ENCODE peak calls at places on chromosome 4, in four cellular contexts. K is IMR-90, S is neuronal stem cell, M is H9. P is an unnamed sample.

GRCh38 chr4:102734591-102735385 is 26.0 kb downstream of the MANBA start:
- DNase-seq in K (peak; percentile 84), S (no peak), M (no peak), P (peak; percentile 24)

GRCh38 chr4:28490669-28491068 is 1630.0 kb downstream of the STIM2 start:
- DNase-seq in K (peak; percentile 52), S (no peak), M (no peak), P (no peak)

GRCh38 chr4:175946472-175947116 is 119.0 kb upstream of the WDR17 start:
- DNase-seq in K (no peak), S (no peak), M (no peak), P (no peak)

GRCh38 chr4:22986262-22986661 is 293.5 kb downstream of the GBA3 start:
- DNase-seq in K (no peak), S (no peak), M (no peak), P (no peak)

GRCh38 chr4:94525993-94526740 is 74.4 kb downstream of the PDLIM5 start:
- DNase-seq in K (peak; percentile 43), S (no peak), M (no peak), P (no peak)

GRCh38 chr4:3321295-3321889 is 28.6 kb downstream of the RGS12 start:
- DNase-seq in K (no peak), S (no peak), M (no peak), P (no peak)

GRCh38 chr4:176090115-176090514 is 24.5 kb downstream of the WDR17 start:
- DNase-seq in K (no peak), S (no peak), M (no peak), P (no peak)

GRCh38 chr4:31022702-31023101 is 302.5 kb downstream of the PCDH7 start:
- DNase-seq in K (no peak), S (no peak), M (no peak), P (no peak)

GRCh38 chr4:73456177-73457022 is 20.4 kb downstream of the AFP start:
- DNase-seq in K (no peak), S (no peak), M (no peak), P (no peak)

GRCh38 chr4:100106982-100107381 is 83.3 kb downstream of the DDIT4L start:
- DNase-seq in K (no peak), S (no peak), M (no peak), P (no peak)

GRCh38 chr4:101950258-101950979 is 159.9 kb downstream of the BANK1 start:
- DNase-seq in K (no peak), S (no peak), M (no peak), P (no peak)

GRCh38 chr4:38128478-38129451 is 168.6 kb downstream of the PTTG2 start:
- DNase-seq in K (peak; percentile 89), S (no peak), M (peak; percentile 74), P (no peak)

GRCh38 chr4:8908206-8908893 is 36.7 kb upstream of the HMX1 start:
- DNase-seq in K (no peak), S (no peak), M (peak; percentile 28), P (no peak)

GRCh38 chr4:7423391-7423790 is 11.3 kb downstream of the PSAPL1 start:
- DNase-seq in K (no peak), S (no peak), M (peak; percentile 4), P (no peak)

GRCh38 chr4:90240333-90240732 is 113.1 kb downstream of the CCSER1 start:
- DNase-seq in K (no peak), S (no peak), M (no peak), P (no peak)

GRCh38 chr4:16011173-16011572 is 48.2 kb upstream of the FGFBP2 start:
- DNase-seq in K (no peak), S (no peak), M (no peak), P (no peak)

GRCh38 chr4:151921811-151922210 is 161.0 kb upstream of the GATB start:
- DNase-seq in K (peak; percentile 46), S (no peak), M (no peak), P (no peak)

GRCh38 chr4:76801621-76802545 is 96.1 kb downstream of the SOWAHB start:
- DNase-seq in K (no peak), S (peak; percentile 24), M (peak; percentile 77), P (no peak)
- H2AK5ac ChIP-seq in K (peak overlapping the region; percentile 77), S (no peak overlapping the region), M (no peak overlapping the region), P (peak overlapping the region; percentile 59)

GRCh38 chr4:148437439-148437838 is 4.8 kb downstream of the NR3C2 start:
- DNase-seq in K (no peak), S (no peak), M (no peak), P (no peak)

GRCh38 chr4:148435654-148436406 is 6.4 kb downstream of the NR3C2 start:
- DNase-seq in K (no peak), S (no peak), M (no peak), P (no peak)

GRCh38 chr4:148436512-148436911 is 5.7 kb downstream of the NR3C2 start:
- DNase-seq in K (no peak), S (no peak), M (no peak), P (no peak)

GRCh38 chr4:148441624-148441985 is 609 bp downstream of the NR3C2 start:
- DNase-seq in K (no peak), S (peak; percentile 18), M (no peak), P (peak; percentile 13)

DNA sequence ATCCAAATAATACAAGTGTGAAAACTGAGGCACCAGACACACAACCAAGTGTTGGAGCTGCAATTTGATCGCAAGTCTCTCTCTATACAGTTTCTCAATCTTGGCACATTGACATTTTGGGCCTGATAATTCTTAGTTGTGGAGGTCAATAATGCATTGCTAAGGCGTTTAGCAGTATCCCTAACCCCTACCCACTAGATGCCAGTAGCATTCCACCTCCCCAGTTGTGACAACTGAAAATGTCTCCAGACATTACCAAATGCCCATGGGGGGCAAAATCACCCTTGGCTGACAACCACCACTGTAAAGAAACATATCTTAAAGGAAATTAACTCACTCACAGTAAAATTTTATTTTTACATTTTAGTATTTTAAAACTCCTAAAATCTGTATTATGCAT is 4.2 kb downstream of the NR3C2 start:
- DNase-seq in K (no peak), S (no peak), M (no peak), P (no peak)
- H3K4me1 ChIP-seq in K (no peaks in the 10 kb centered on the region), S (no peaks in the 10 kb centered on the region), M (no peaks in the 10 kb centered on the region), P (no peaks in the 10 kb centered on the region)

GRCh38 chr4:57129477-57129876 is 19.3 kb upstream of the IGFBP7 start:
- DNase-seq in K (no peak), S (no peak), M (no peak), P (no peak)

GRCh38 chr4:57137261-57137660 is 27.1 kb upstream of the IGFBP7 start:
- DNase-seq in K (no peak), S (no peak), M (no peak), P (no peak)

GRCh38 chr4:57131849-57132745 is 21.9 kb upstream of the IGFBP7 start:
- DNase-seq in K (peak; percentile 24), S (no peak), M (no peak), P (peak; percentile 82)

GRCh38 chr4:57136281-57136680 is 26.1 kb upstream of the IGFBP7 start:
- DNase-seq in K (peak; percentile 80), S (no peak), M (no peak), P (no peak)

GRCh38 chr4:57132746-57133142 is 22.6 kb upstream of the IGFBP7 start:
- DNase-seq in K (no peak), S (no peak), M (no peak), P (no peak)
- H2AK5ac ChIP-seq in K (no peak overlapping the region), S (no peak overlapping the region), M (no peak overlapping the region), P (peak overlapping the region; percentile 51)

GRCh38 chr4:87416965-87417364 is 5.4 kb upstream of the NUDT9 start:
- DNase-seq in K (no peak), S (no peak), M (no peak), P (no peak)
- H3K4me1 ChIP-seq in K (peaks cover 3% of the 10 kb centered on the region), S (peaks cover 8% of the 10 kb centered on the region), M (no peaks in the 10 kb centered on the region), P (peaks cover 4% of the 10 kb centered on the region)

GRCh38 chr4:69832326-69833030 is 27.5 kb downstream of the SULT1E1 start:
- DNase-seq in K (no peak), S (no peak), M (no peak), P (peak; percentile 10)
- H2AK5ac ChIP-seq in K (no peak overlapping the region), S (no peak overlapping the region), M (no peak overlapping the region), P (peak overlapping the region; percentile 39)

DNA sequence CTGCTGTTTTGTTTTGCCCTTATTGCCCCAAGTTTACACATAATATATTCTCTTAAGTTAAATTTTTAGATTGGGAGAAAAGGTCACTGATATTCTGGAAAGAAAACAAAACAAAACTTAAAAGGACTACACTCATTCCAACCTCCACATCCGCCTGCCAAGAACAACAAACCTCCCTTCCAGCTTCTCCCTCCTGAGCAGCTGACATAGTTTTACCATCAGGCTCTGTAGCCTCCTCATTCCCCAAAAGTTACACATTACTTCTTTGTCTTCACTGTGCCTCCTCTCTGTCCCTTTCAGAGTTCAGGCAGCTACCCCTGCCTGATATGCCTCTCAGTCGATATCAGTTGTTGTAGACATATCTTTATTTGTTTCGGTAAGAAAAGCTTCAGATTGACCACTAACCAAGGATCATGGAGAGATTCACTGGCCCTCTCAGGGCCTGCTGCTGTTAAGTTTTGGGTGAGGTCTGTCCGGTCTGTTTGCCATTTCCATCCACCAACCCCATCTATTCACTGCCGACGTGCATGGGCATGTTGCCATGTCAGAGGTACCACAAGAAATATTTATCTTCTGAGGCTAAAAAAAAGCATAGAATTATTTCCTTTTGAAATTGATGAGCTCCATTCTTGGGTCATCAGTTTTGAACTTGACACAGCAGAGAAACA is 164.1 kb downstream of the GASK1B start:
- DNase-seq in K (peak; percentile 63), S (no peak), M (no peak), P (no peak)
- H3K4me1 ChIP-seq in K (peaks cover 1% of the 10 kb centered on the region), S (peaks cover 25% of the 10 kb centered on the region), M (no peaks in the 10 kb centered on the region), P (no peaks in the 10 kb centered on the region)

DNA sequence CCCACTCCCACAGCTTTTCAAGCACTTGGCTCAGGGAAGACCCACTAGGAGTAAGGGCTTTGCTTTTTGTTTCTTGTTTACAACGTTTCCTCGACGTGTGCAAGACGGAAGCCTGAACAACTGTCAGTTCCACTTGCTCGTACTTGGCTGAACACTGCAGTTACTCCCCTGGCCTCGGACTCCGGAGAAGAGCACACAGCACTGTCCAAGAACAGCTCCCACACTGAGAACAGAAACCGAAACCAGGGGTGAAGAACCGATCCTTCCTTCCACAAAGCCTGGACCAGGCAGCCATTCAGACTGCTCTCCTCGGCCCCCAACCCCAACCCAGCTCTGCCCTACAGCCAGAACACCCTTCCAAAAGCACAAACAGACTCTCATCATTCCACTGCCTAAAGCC is 25.5 kb downstream of the IRF2 start:
- DNase-seq in K (peak; percentile 70), S (no peak), M (no peak), P (peak; percentile 20)
- H2AK5ac ChIP-seq in K (peak overlapping the region; percentile 80), S (no peak overlapping the region), M (peak overlapping the region; percentile 90), P (no peak overlapping the region)

P was measured in trophoblast cell.